ENCODE peak calls at places on chromosome 14, in seven cellular contexts. One of them, this sample, is unnamed.

GRCh38 chr14:89801128-89801527 is 153.4 kb downstream of the EFCAB11 start:
- DNase-seq in gastrocnemius medialis: no peak
- DNase-seq in endothelial cell of umbilical vein: no peak
- DNase-seq in left lung: no peak
- DNase-seq in body of pancreas: no peak
- DNase-seq in HCT116: no peak
- DNase-seq in RWPE1: peak
- DNase-seq in this sample: no peak

GRCh38 chr14:87628129-87628528 is 364.9 kb downstream of the GALC start:
- DNase-seq in HCT116: no peak
- DNase-seq in gastrocnemius medialis: no peak
- DNase-seq in body of pancreas: peak
- DNase-seq in RWPE1: no peak
- DNase-seq in left lung: no peak
- DNase-seq in endothelial cell of umbilical vein: no peak
- DNase-seq in this sample: no peak

GRCh38 chr14:96143906-96144305 is 60.7 kb upstream of the BDKRB2 start:
- DNase-seq in endothelial cell of umbilical vein: no peak
- DNase-seq in gastrocnemius medialis: no peak
- DNase-seq in RWPE1: no peak
- DNase-seq in body of pancreas: no peak
- DNase-seq in HCT116: no peak
- DNase-seq in left lung: no peak
- DNase-seq in this sample: no peak

GRCh38 chr14:22226381-22226780 is 362.6 kb downstream of the DAD1 start:
- DNase-seq in HCT116: no peak
- DNase-seq in body of pancreas: no peak
- DNase-seq in endothelial cell of umbilical vein: no peak
- DNase-seq in left lung: no peak
- DNase-seq in RWPE1: peak
- DNase-seq in gastrocnemius medialis: no peak
- DNase-seq in this sample: no peak

GRCh38 chr14:28294834-28295440 is 471.6 kb upstream of the FOXG1 start:
- DNase-seq in HCT116: no peak
- DNase-seq in left lung: no peak
- DNase-seq in endothelial cell of umbilical vein: peak
- DNase-seq in body of pancreas: no peak
- DNase-seq in gastrocnemius medialis: no peak
- DNase-seq in RWPE1: no peak
- DNase-seq in this sample: no peak

GRCh38 chr14:96051642-96052540 is 12.7 kb downstream of the C14orf132 start:
- DNase-seq in HCT116: peak
- DNase-seq in RWPE1: no peak
- DNase-seq in left lung: no peak
- DNase-seq in endothelial cell of umbilical vein: no peak
- DNase-seq in body of pancreas: no peak
- DNase-seq in gastrocnemius medialis: no peak
- DNase-seq in this sample: no peak

GRCh38 chr14:54567634-54568561 is 970 bp downstream of the SAMD4A start:
- DNase-seq in endothelial cell of umbilical vein: peak
- DNase-seq in body of pancreas: peak
- DNase-seq in left lung: peak
- DNase-seq in gastrocnemius medialis: peak
- DNase-seq in RWPE1: peak
- DNase-seq in HCT116: no peak
- DNase-seq in this sample: peak

GRCh38 chr14:47040490-47040889 is 388.9 kb upstream of the RPL10L start:
- DNase-seq in HCT116: peak
- DNase-seq in gastrocnemius medialis: no peak
- DNase-seq in left lung: no peak
- DNase-seq in body of pancreas: no peak
- DNase-seq in endothelial cell of umbilical vein: peak
- DNase-seq in RWPE1: no peak
- DNase-seq in this sample: no peak

GRCh38 chr14:69459122-69459521 is 25.4 kb upstream of the PLEKHD1 start:
- DNase-seq in gastrocnemius medialis: no peak
- DNase-seq in HCT116: no peak
- DNase-seq in endothelial cell of umbilical vein: no peak
- DNase-seq in left lung: no peak
- DNase-seq in body of pancreas: no peak
- DNase-seq in RWPE1: no peak
- DNase-seq in this sample: no peak

GRCh38 chr14:76133103-76133502 is 18.6 kb upstream of the GPATCH2L start:
- DNase-seq in RWPE1: peak
- DNase-seq in gastrocnemius medialis: no peak
- DNase-seq in endothelial cell of umbilical vein: peak
- DNase-seq in left lung: no peak
- DNase-seq in body of pancreas: no peak
- DNase-seq in HCT116: no peak
- DNase-seq in this sample: no peak

GRCh38 chr14:71783786-71784185 is 148.4 kb upstream of the RGS6 start:
- DNase-seq in endothelial cell of umbilical vein: peak
- DNase-seq in body of pancreas: no peak
- DNase-seq in gastrocnemius medialis: no peak
- DNase-seq in HCT116: no peak
- DNase-seq in left lung: no peak
- DNase-seq in RWPE1: no peak
- DNase-seq in this sample: no peak

GRCh38 chr14:49497725-49498348 is 88.3 kb downstream of the RPS29 start:
- DNase-seq in left lung: no peak
- DNase-seq in body of pancreas: peak
- DNase-seq in gastrocnemius medialis: no peak
- DNase-seq in HCT116: peak
- DNase-seq in RWPE1: peak
- DNase-seq in endothelial cell of umbilical vein: peak
- DNase-seq in this sample: no peak

GRCh38 chr14:36661506-36662257 is at the start of gene PAX9:
- DNase-seq in RWPE1: peak
- DNase-seq in gastrocnemius medialis: peak
- DNase-seq in left lung: peak
- DNase-seq in endothelial cell of umbilical vein: peak
- DNase-seq in HCT116: peak
- DNase-seq in body of pancreas: peak
- DNase-seq in this sample: peak

GRCh38 chr14:41016213-41016612 is 590.5 kb upstream of the LRFN5 start:
- DNase-seq in RWPE1: no peak
- DNase-seq in left lung: no peak
- DNase-seq in gastrocnemius medialis: no peak
- DNase-seq in endothelial cell of umbilical vein: no peak
- DNase-seq in body of pancreas: no peak
- DNase-seq in HCT116: no peak
- DNase-seq in this sample: no peak

GRCh38 chr14:40312296-40312695 is 880.1 kb upstream of the FBXO33 start:
- DNase-seq in gastrocnemius medialis: no peak
- DNase-seq in endothelial cell of umbilical vein: no peak
- DNase-seq in left lung: no peak
- DNase-seq in body of pancreas: no peak
- DNase-seq in RWPE1: no peak
- DNase-seq in HCT116: peak
- DNase-seq in this sample: no peak

GRCh38 chr14:73059326-73059725 is 992 bp downstream of the RBM25 start:
- DNase-seq in endothelial cell of umbilical vein: peak
- DNase-seq in left lung: no peak
- DNase-seq in HCT116: no peak
- DNase-seq in RWPE1: peak
- DNase-seq in body of pancreas: no peak
- DNase-seq in gastrocnemius medialis: no peak
- DNase-seq in this sample: no peak

GRCh38 chr14:28671425-28671824 is 95.2 kb upstream of the FOXG1 start:
- DNase-seq in endothelial cell of umbilical vein: peak
- DNase-seq in RWPE1: peak
- DNase-seq in left lung: no peak
- DNase-seq in gastrocnemius medialis: no peak
- DNase-seq in body of pancreas: no peak
- DNase-seq in HCT116: no peak
- DNase-seq in this sample: no peak

GRCh38 chr14:28308727-28309126 is 457.9 kb upstream of the FOXG1 start:
- DNase-seq in RWPE1: peak
- DNase-seq in gastrocnemius medialis: no peak
- DNase-seq in body of pancreas: no peak
- DNase-seq in HCT116: no peak
- DNase-seq in left lung: no peak
- DNase-seq in endothelial cell of umbilical vein: peak
- DNase-seq in this sample: no peak

GRCh38 chr14:41663478-41663845 is 56.8 kb downstream of the LRFN5 start:
- DNase-seq in body of pancreas: no peak
- DNase-seq in gastrocnemius medialis: no peak
- DNase-seq in RWPE1: no peak
- DNase-seq in HCT116: no peak
- DNase-seq in endothelial cell of umbilical vein: no peak
- DNase-seq in left lung: no peak
- DNase-seq in this sample: no peak

GRCh38 chr14:24057271-24057670 is 5.5 kb downstream of the CARMIL3 start:
- DNase-seq in HCT116: no peak
- DNase-seq in body of pancreas: no peak
- DNase-seq in gastrocnemius medialis: no peak
- DNase-seq in RWPE1: no peak
- DNase-seq in endothelial cell of umbilical vein: no peak
- DNase-seq in left lung: no peak
- DNase-seq in this sample: no peak

GRCh38 chr14:103142031-103142430 is 18.8 kb downstream of the TNFAIP2 start:
- DNase-seq in endothelial cell of umbilical vein: no peak
- DNase-seq in HCT116: no peak
- DNase-seq in gastrocnemius medialis: no peak
- DNase-seq in body of pancreas: no peak
- DNase-seq in RWPE1: no peak
- DNase-seq in left lung: no peak
- DNase-seq in this sample: no peak

GRCh38 chr14:89952581-89952980 is 1.9 kb downstream of the EFCAB11 start:
- DNase-seq in body of pancreas: no peak
- DNase-seq in HCT116: no peak
- DNase-seq in left lung: no peak
- DNase-seq in endothelial cell of umbilical vein: no peak
- DNase-seq in RWPE1: no peak
- DNase-seq in gastrocnemius medialis: no peak
- DNase-seq in this sample: no peak

DNA sequence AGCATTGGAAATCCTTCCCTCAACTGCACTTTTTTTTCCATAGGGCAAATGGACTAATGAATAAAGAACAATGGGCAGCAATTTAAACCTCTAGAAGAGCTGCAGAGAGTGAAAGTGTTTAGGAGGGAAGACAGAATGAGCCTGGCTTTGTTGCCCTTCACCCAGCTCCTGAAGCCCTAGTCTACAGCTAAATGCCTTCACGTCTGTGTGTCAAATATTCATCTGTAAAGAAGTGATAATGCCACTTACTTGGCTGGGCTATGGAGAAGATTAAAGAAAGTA is 45.6 kb downstream of the FLRT2 start:
- DNase-seq in gastrocnemius medialis: no peak
- DNase-seq in endothelial cell of umbilical vein: no peak
- DNase-seq in HCT116: no peak
- DNase-seq in body of pancreas: no peak
- DNase-seq in RWPE1: no peak
- DNase-seq in left lung: no peak
- DNase-seq in this sample: no peak
- H3K27ac ChIP-seq in gastrocnemius medialis: peak
- H3K27ac ChIP-seq in endothelial cell of umbilical vein: no peak
- H3K27ac ChIP-seq in HCT116: no peak
- H3K27ac ChIP-seq in body of pancreas: no peak
- H3K27ac ChIP-seq in RWPE1: no peak
- H3K27ac ChIP-seq in left lung: no peak
- H3K27ac ChIP-seq in this sample: no peak

GRCh38 chr14:61404637-61405036 is 83.3 kb downstream of the PRKCH start:
- DNase-seq in gastrocnemius medialis: no peak
- DNase-seq in left lung: no peak
- DNase-seq in endothelial cell of umbilical vein: no peak
- DNase-seq in body of pancreas: no peak
- DNase-seq in HCT116: no peak
- DNase-seq in RWPE1: no peak
- DNase-seq in this sample: no peak
- H3K27ac ChIP-seq in gastrocnemius medialis: no peak
- H3K27ac ChIP-seq in left lung: no peak
- H3K27ac ChIP-seq in endothelial cell of umbilical vein: no peak
- H3K27ac ChIP-seq in body of pancreas: no peak
- H3K27ac ChIP-seq in HCT116: no peak
- H3K27ac ChIP-seq in RWPE1: no peak
- H3K27ac ChIP-seq in this sample: no peak

GRCh38 chr14:65502676-65503124 is 90.2 kb downstream of the FUT8 start:
- DNase-seq in RWPE1: peak
- DNase-seq in endothelial cell of umbilical vein: no peak
- DNase-seq in HCT116: peak
- DNase-seq in left lung: no peak
- DNase-seq in gastrocnemius medialis: no peak
- DNase-seq in body of pancreas: no peak
- DNase-seq in this sample: no peak
- H3K27ac ChIP-seq in RWPE1: no peak
- H3K27ac ChIP-seq in endothelial cell of umbilical vein: no peak
- H3K27ac ChIP-seq in HCT116: no peak
- H3K27ac ChIP-seq in left lung: no peak
- H3K27ac ChIP-seq in gastrocnemius medialis: no peak
- H3K27ac ChIP-seq in body of pancreas: no peak
- H3K27ac ChIP-seq in this sample: no peak

GRCh38 chr14:97641827-97642226 is 844.6 kb downstream of the VRK1 start:
- DNase-seq in left lung: no peak
- DNase-seq in endothelial cell of umbilical vein: no peak
- DNase-seq in HCT116: no peak
- DNase-seq in gastrocnemius medialis: no peak
- DNase-seq in RWPE1: no peak
- DNase-seq in body of pancreas: no peak
- DNase-seq in this sample: no peak
- H3K27ac ChIP-seq in left lung: no peak
- H3K27ac ChIP-seq in endothelial cell of umbilical vein: no peak
- H3K27ac ChIP-seq in HCT116: no peak
- H3K27ac ChIP-seq in gastrocnemius medialis: no peak
- H3K27ac ChIP-seq in RWPE1: no peak
- H3K27ac ChIP-seq in body of pancreas: no peak
- H3K27ac ChIP-seq in this sample: no peak

GRCh38 chr14:59482471-59483331 is 1.5 kb downstream of the L3HYPDH start:
- DNase-seq in left lung: no peak
- DNase-seq in RWPE1: peak
- DNase-seq in gastrocnemius medialis: no peak
- DNase-seq in HCT116: peak
- DNase-seq in endothelial cell of umbilical vein: peak
- DNase-seq in body of pancreas: peak
- DNase-seq in this sample: no peak
- H3K27ac ChIP-seq in left lung: peak
- H3K27ac ChIP-seq in RWPE1: peak
- H3K27ac ChIP-seq in gastrocnemius medialis: peak
- H3K27ac ChIP-seq in HCT116: peak
- H3K27ac ChIP-seq in endothelial cell of umbilical vein: peak
- H3K27ac ChIP-seq in body of pancreas: peak
- H3K27ac ChIP-seq in this sample: peak

This sample was measured in right lobe of liver.